ENCODE peak calls at places on chromosomes 6 and 20, in ten cellular contexts. P is right atrium auricular region; H is HCT116; Q is CD4-positive, alpha-beta T cell; W is D721Med; A is T-helper 2 cell; D is AG09309; K is CD8-positive, alpha-beta memory T cell; L is stromal cell of bone marrow; U is GM04504. R is an unnamed sample.

GRCh38 chr6:87274660-87275273 is 47.6 kb upstream of the SMIM8 start:
- DNase-seq in P (no peak), H (no peak), Q (no peak), W (no peak), A (no peak), D (peak), K (no peak), L (peak), U (peak), R (no peak)

GRCh38 chr20:24379116-24379927 is 90.1 kb upstream of the SYNDIG1 start:
- DNase-seq in P (no peak), H (no peak), Q (no peak), W (no peak), A (no peak), D (peak), K (no peak), L (peak), U (no peak), R (no peak)

GRCh38 chr6:157885211-157885788 is 62.3 kb downstream of the SNX9 start:
- DNase-seq in P (no peak), H (no peak), Q (peak), W (no peak), A (no peak), D (no peak), K (peak), L (no peak), U (no peak), R (no peak)

GRCh38 chr20:8362457-8362856 is 230.4 kb downstream of the PLCB1 start:
- DNase-seq in P (no peak), H (no peak), Q (no peak), W (no peak), A (no peak), D (no peak), K (no peak), L (no peak), U (no peak), R (no peak)

GRCh38 chr20:51315390-51315789 is 227.1 kb downstream of the NFATC2 start:
- DNase-seq in P (no peak), H (no peak), Q (no peak), W (no peak), A (no peak), D (no peak), K (no peak), L (no peak), U (no peak), R (no peak)

GRCh38 chr20:39112196-39112743 is 150.1 kb downstream of the DHX35 start:
- DNase-seq in P (no peak), H (peak), Q (no peak), W (peak), A (no peak), D (no peak), K (no peak), L (peak), U (peak), R (peak)

GRCh38 chr20:52269327-52269726 is 77.7 kb upstream of the ZFP64 start:
- DNase-seq in P (no peak), H (no peak), Q (no peak), W (no peak), A (no peak), D (no peak), K (no peak), L (no peak), U (peak), R (no peak)

GRCh38 chr6:158031445-158032353 is 50.0 kb downstream of the SYNJ2 start:
- DNase-seq in P (peak), H (peak), Q (peak), W (no peak), A (no peak), D (peak), K (peak), L (peak), U (peak), R (no peak)

GRCh38 chr20:2151805-2152727 is 50.4 kb downstream of the STK35 start:
- DNase-seq in P (no peak), H (no peak), Q (no peak), W (no peak), A (no peak), D (peak), K (no peak), L (peak), U (peak), R (no peak)

GRCh38 chr20:17562804-17563305 is 7.0 kb upstream of the DSTN start:
- DNase-seq in P (no peak), H (no peak), Q (no peak), W (no peak), A (no peak), D (peak), K (no peak), L (peak), U (no peak), R (no peak)

GRCh38 chr6:10416863-10417641 is 2.2 kb upstream of the TFAP2A start:
- DNase-seq in P (no peak), H (no peak), Q (no peak), W (no peak), A (no peak), D (no peak), K (no peak), L (no peak), U (no peak), R (no peak)

GRCh38 chr20:24634855-24635254 is 165.4 kb downstream of the SYNDIG1 start:
- DNase-seq in P (peak), H (peak), Q (no peak), W (no peak), A (no peak), D (peak), K (no peak), L (peak), U (peak), R (no peak)

GRCh38 chr6:137105375-137105774 is 60.6 kb upstream of the IL20RA start:
- DNase-seq in P (no peak), H (no peak), Q (no peak), W (no peak), A (no peak), D (no peak), K (no peak), L (no peak), U (no peak), R (no peak)

GRCh38 chr6:25229671-25230321 is 49.4 kb upstream of the CARMIL1 start:
- DNase-seq in P (no peak), H (peak), Q (no peak), W (no peak), A (no peak), D (peak), K (no peak), L (peak), U (peak), R (no peak)

GRCh38 chr6:119147101-119148053 is 68.9 kb upstream of the FAM184A start:
- DNase-seq in P (peak), H (peak), Q (no peak), W (no peak), A (no peak), D (peak), K (no peak), L (peak), U (peak), R (no peak)

GRCh38 chr20:63384336-63384735 is 23.2 kb upstream of the CHRNA4 start:
- DNase-seq in P (no peak), H (no peak), Q (no peak), W (no peak), A (no peak), D (no peak), K (no peak), L (no peak), U (no peak), R (no peak)

GRCh38 chr6:12530345-12530744 is 186.2 kb upstream of the PHACTR1 start:
- DNase-seq in P (no peak), H (no peak), Q (no peak), W (no peak), A (no peak), D (no peak), K (no peak), L (no peak), U (no peak), R (no peak)

GRCh38 chr6:80156204-80156603 is 49.7 kb downstream of the BCKDHB start:
- DNase-seq in P (no peak), H (no peak), Q (no peak), W (no peak), A (no peak), D (no peak), K (no peak), L (no peak), U (no peak), R (no peak)

GRCh38 chr6:35808688-35809087 is 3.5 kb downstream of the LHFPL5 start:
- DNase-seq in P (no peak), H (no peak), Q (no peak), W (no peak), A (no peak), D (no peak), K (no peak), L (no peak), U (no peak), R (peak)

GRCh38 chr6:133326584-133326983 is 85.4 kb downstream of the EYA4 start:
- DNase-seq in P (no peak), H (no peak), Q (no peak), W (no peak), A (no peak), D (no peak), K (no peak), L (no peak), U (no peak), R (peak)

GRCh38 chr6:111985202-111985731 is 68.6 kb upstream of the CCN6 start:
- DNase-seq in P (no peak), H (peak), Q (peak), W (no peak), A (no peak), D (peak), K (no peak), L (peak), U (peak), R (no peak)

GRCh38 chr20:59912609-59913008 is 20.8 kb downstream of the SYCP2 start:
- DNase-seq in P (no peak), H (no peak), Q (no peak), W (no peak), A (no peak), D (no peak), K (no peak), L (no peak), U (no peak), R (no peak)

R was measured in NCI-H1436.